ENCODE peak calls at places on chromosomes 4 and X, in eight cellular contexts. X, Q, E, Z, V, D, N and G are unnamed samples.

GRCh38 chr4:170374770-170375169 is 285.0 kb upstream of the AADAT start:
- DNase-seq in Z (no peak), D (peak), N (peak), V (peak), E (no peak), Q (no peak), X (no peak), G (peak)

GRCh38 chrX:116436358-116436816 is at the start of gene SLC6A14:
- DNase-seq in V (no peak), X (no peak), E (no peak), D (no peak), Q (no peak), Z (no peak), N (no peak), G (no peak)

GRCh38 chr4:30866444-30866843 is 146.3 kb downstream of the PCDH7 start:
- DNase-seq in X (no peak), Q (no peak), N (no peak), E (no peak), D (no peak), Z (no peak), V (no peak), G (no peak)

GRCh38 chrX:24137192-24137591 is 12.3 kb upstream of the ZFX start:
- DNase-seq in X (no peak), Z (no peak), V (no peak), E (no peak), N (no peak), Q (no peak), D (no peak), G (no peak)

GRCh38 chr4:176872461-176872860 is 79.7 kb upstream of the VEGFC start:
- DNase-seq in X (no peak), N (no peak), D (no peak), Z (no peak), Q (no peak), V (no peak), E (no peak), G (no peak)

GRCh38 chr4:6987566-6987920 is 55.6 kb upstream of the TADA2B start:
- DNase-seq in V (no peak), X (no peak), N (no peak), E (no peak), Z (no peak), D (no peak), Q (no peak), G (no peak)

GRCh38 chrX:1239681-1240142 is 27.3 kb upstream of the CRLF2 start:
- DNase-seq in D (peak), Z (no peak), E (no peak), Q (no peak), X (no peak), V (no peak), N (no peak), G (no peak)

GRCh38 chrX:72169008-72169728 is 12.4 kb upstream of the PIN4 start:
- DNase-seq in E (no peak), Q (no peak), N (no peak), D (no peak), Z (peak), X (no peak), V (no peak), G (peak)

GRCh38 chr4:51960486-51960885 is 59.7 kb downstream of the LRRC66 start:
- DNase-seq in V (no peak), E (no peak), Q (no peak), Z (no peak), N (no peak), D (no peak), X (no peak), G (no peak)

GRCh38 chr4:128830906-128831525 is 21.5 kb downstream of the JADE1 start:
- DNase-seq in Z (no peak), E (no peak), D (no peak), N (no peak), Q (no peak), V (no peak), X (no peak), G (no peak)